ENCODE peak calls at places on chromosomes 4 and X, in six cellular contexts. One of them, this sample, is unnamed.
A peak's percentile ranks its signal among the peaks of the same experiment; 100 is the strongest.

GRCh38 chr4:129968366-129968765 is 872.4 kb downstream of the C4orf33 start:
- DNase-seq in H1: no peak
- DNase-seq in mesenchymal stem cell: no peak
- DNase-seq in H9: no peak
- DNase-seq in trophoblast cell: no peak
- DNase-seq in neuronal stem cell: no peak
- DNase-seq in this sample: no peak

GRCh38 chrX:74133156-74133796 is 170.7 kb upstream of the ZCCHC13 start:
- DNase-seq in neuronal stem cell: peak; percentile 31
- DNase-seq in H9: no peak
- DNase-seq in mesenchymal stem cell: peak; percentile 64
- DNase-seq in H1: no peak
- DNase-seq in trophoblast cell: peak; percentile 90
- DNase-seq in this sample: peak; percentile 80

GRCh38 chr4:88616275-88616996 is 24.2 kb downstream of the HERC3 start:
- DNase-seq in H9: no peak
- DNase-seq in H1: no peak
- DNase-seq in neuronal stem cell: no peak
- DNase-seq in trophoblast cell: peak; percentile 69
- DNase-seq in mesenchymal stem cell: peak; percentile 41
- DNase-seq in this sample: peak; percentile 77

GRCh38 chr4:183987529-183987946 is 82.4 kb downstream of the STOX2 start:
- DNase-seq in trophoblast cell: peak; percentile 92
- DNase-seq in H9: peak; percentile 65
- DNase-seq in mesenchymal stem cell: peak; percentile 97
- DNase-seq in H1: no peak
- DNase-seq in neuronal stem cell: peak; percentile 60
- DNase-seq in this sample: peak; percentile 91

GRCh38 chr4:106273831-106274230 is 42.2 kb downstream of the TBCK start:
- DNase-seq in trophoblast cell: peak; percentile 66
- DNase-seq in H9: no peak
- DNase-seq in mesenchymal stem cell: peak; percentile 10
- DNase-seq in neuronal stem cell: no peak
- DNase-seq in H1: no peak
- DNase-seq in this sample: peak; percentile 22

GRCh38 chr4:32042486-32042885 is 1322.3 kb downstream of the PCDH7 start:
- DNase-seq in H9: no peak
- DNase-seq in mesenchymal stem cell: no peak
- DNase-seq in H1: no peak
- DNase-seq in neuronal stem cell: no peak
- DNase-seq in trophoblast cell: no peak
- DNase-seq in this sample: no peak

GRCh38 chrX:74506310-74507115 is 85.2 kb downstream of the SLC16A2 start:
- DNase-seq in H1: no peak
- DNase-seq in H9: no peak
- DNase-seq in trophoblast cell: no peak
- DNase-seq in mesenchymal stem cell: no peak
- DNase-seq in neuronal stem cell: no peak
- DNase-seq in this sample: no peak

GRCh38 chr4:186859420-186859819 is 135.8 kb upstream of the FAT1 start:
- DNase-seq in trophoblast cell: no peak
- DNase-seq in H1: no peak
- DNase-seq in neuronal stem cell: no peak
- DNase-seq in H9: no peak
- DNase-seq in mesenchymal stem cell: no peak
- DNase-seq in this sample: no peak

GRCh38 chrX:124018031-124018430 is 56.5 kb downstream of the STAG2 start:
- DNase-seq in trophoblast cell: no peak
- DNase-seq in H9: no peak
- DNase-seq in neuronal stem cell: no peak
- DNase-seq in mesenchymal stem cell: peak; percentile 8
- DNase-seq in H1: no peak
- DNase-seq in this sample: peak; percentile 5

GRCh38 chrX:16125520-16126149 is 2.3 kb downstream of the GRPR start:
- DNase-seq in trophoblast cell: no peak
- DNase-seq in mesenchymal stem cell: no peak
- DNase-seq in H1: no peak
- DNase-seq in H9: no peak
- DNase-seq in neuronal stem cell: no peak
- DNase-seq in this sample: no peak

GRCh38 chr4:87574996-87575395 is 33.3 kb upstream of the DSPP start:
- DNase-seq in trophoblast cell: peak; percentile 5
- DNase-seq in neuronal stem cell: no peak
- DNase-seq in H1: no peak
- DNase-seq in mesenchymal stem cell: peak; percentile 3
- DNase-seq in H9: no peak
- DNase-seq in this sample: no peak

GRCh38 chr4:57491388-57491787 is 381.2 kb upstream of the IGFBP7 start:
- DNase-seq in H9: no peak
- DNase-seq in mesenchymal stem cell: no peak
- DNase-seq in neuronal stem cell: no peak
- DNase-seq in H1: no peak
- DNase-seq in trophoblast cell: peak; percentile 17
- DNase-seq in this sample: no peak

GRCh38 chr4:57492479-57492878 is 382.3 kb upstream of the IGFBP7 start:
- DNase-seq in mesenchymal stem cell: no peak
- DNase-seq in H1: no peak
- DNase-seq in H9: no peak
- DNase-seq in neuronal stem cell: no peak
- DNase-seq in trophoblast cell: no peak
- DNase-seq in this sample: no peak

GRCh38 chr4:57490520-57490919 is 380.3 kb upstream of the IGFBP7 start:
- DNase-seq in H9: no peak
- DNase-seq in H1: no peak
- DNase-seq in trophoblast cell: no peak
- DNase-seq in mesenchymal stem cell: no peak
- DNase-seq in neuronal stem cell: no peak
- DNase-seq in this sample: no peak
- H3K14ac ChIP-seq in H9: no peak overlapping the region
- H3K14ac ChIP-seq in H1: no peak overlapping the region
- H3K14ac ChIP-seq in trophoblast cell: no peak overlapping the region
- H3K14ac ChIP-seq in mesenchymal stem cell: no peak overlapping the region
- H3K14ac ChIP-seq in neuronal stem cell: no peak overlapping the region
- H3K14ac ChIP-seq in this sample: no peak overlapping the region

DNA sequence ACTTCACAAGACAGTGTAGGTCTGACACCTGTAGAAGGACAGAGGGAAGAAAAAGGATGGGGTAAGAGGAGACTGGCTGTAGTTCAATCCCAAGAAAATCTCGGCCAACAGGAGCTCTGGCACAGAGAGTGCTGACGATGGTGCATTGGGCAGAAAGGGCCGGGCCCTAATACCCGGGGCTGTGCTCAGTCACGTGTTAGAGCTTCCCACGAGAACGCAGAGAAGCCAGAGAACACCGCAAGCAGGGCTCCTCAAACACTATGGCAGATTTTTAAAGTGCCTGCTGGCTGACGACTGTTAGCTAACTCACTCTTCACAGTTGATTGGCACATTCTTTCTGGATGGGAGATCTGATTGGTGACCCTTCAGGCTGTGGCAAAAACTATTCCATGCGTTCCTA is 35.5 kb downstream of the EREG start:
- DNase-seq in neuronal stem cell: no peak
- DNase-seq in trophoblast cell: peak; percentile 42
- DNase-seq in mesenchymal stem cell: no peak
- DNase-seq in H1: no peak
- DNase-seq in H9: peak; percentile 45
- DNase-seq in this sample: no peak
- H3K14ac ChIP-seq in neuronal stem cell: no peak overlapping the region
- H3K14ac ChIP-seq in trophoblast cell: no peak overlapping the region
- H3K14ac ChIP-seq in mesenchymal stem cell: no peak overlapping the region
- H3K14ac ChIP-seq in H1: no peak overlapping the region
- H3K14ac ChIP-seq in H9: no peak overlapping the region
- H3K14ac ChIP-seq in this sample: no peak overlapping the region

GRCh38 chrX:109928596-109929335 is 74.1 kb upstream of the TMEM164 start:
- DNase-seq in trophoblast cell: no peak
- DNase-seq in neuronal stem cell: no peak
- DNase-seq in mesenchymal stem cell: no peak
- DNase-seq in H1: no peak
- DNase-seq in H9: no peak
- DNase-seq in this sample: no peak
- H3K14ac ChIP-seq in trophoblast cell: no peak overlapping the region
- H3K14ac ChIP-seq in neuronal stem cell: no peak overlapping the region
- H3K14ac ChIP-seq in mesenchymal stem cell: no peak overlapping the region
- H3K14ac ChIP-seq in H1: no peak overlapping the region
- H3K14ac ChIP-seq in H9: no peak overlapping the region
- H3K14ac ChIP-seq in this sample: no peak overlapping the region

GRCh38 chr4:61588621-61589020 is 388.5 kb downstream of the ADGRL3 start:
- DNase-seq in trophoblast cell: no peak
- DNase-seq in H1: no peak
- DNase-seq in neuronal stem cell: no peak
- DNase-seq in mesenchymal stem cell: no peak
- DNase-seq in H9: no peak
- DNase-seq in this sample: no peak
- H3K14ac ChIP-seq in trophoblast cell: no peak overlapping the region
- H3K14ac ChIP-seq in H1: no peak overlapping the region
- H3K14ac ChIP-seq in neuronal stem cell: no peak overlapping the region
- H3K14ac ChIP-seq in mesenchymal stem cell: no peak overlapping the region
- H3K14ac ChIP-seq in H9: no peak overlapping the region
- H3K14ac ChIP-seq in this sample: no peak overlapping the region

DNA sequence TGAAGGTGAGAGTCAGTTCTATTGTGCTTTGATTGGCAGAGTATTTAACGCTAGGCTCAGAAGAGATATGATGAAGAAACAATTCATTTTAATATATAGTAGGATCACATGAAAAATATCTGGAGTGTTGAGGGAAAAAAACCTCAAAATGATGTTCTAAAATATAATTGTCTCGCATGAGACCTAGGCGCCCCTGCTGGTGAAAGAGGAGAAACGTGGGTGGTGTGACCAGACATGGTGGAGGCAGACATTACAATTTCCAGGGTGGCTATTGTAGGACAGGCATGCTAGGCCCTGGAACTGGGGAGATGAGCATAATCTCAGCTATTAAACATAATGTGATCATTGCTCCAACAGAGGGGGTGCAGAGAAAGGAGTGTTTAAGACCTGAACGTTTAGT is 210.0 kb downstream of the HS3ST1 start:
- DNase-seq in H9: no peak
- DNase-seq in neuronal stem cell: no peak
- DNase-seq in trophoblast cell: peak; percentile 34
- DNase-seq in H1: no peak
- DNase-seq in mesenchymal stem cell: no peak
- DNase-seq in this sample: no peak
- H3K14ac ChIP-seq in H9: no peak overlapping the region
- H3K14ac ChIP-seq in neuronal stem cell: no peak overlapping the region
- H3K14ac ChIP-seq in trophoblast cell: no peak overlapping the region
- H3K14ac ChIP-seq in H1: no peak overlapping the region
- H3K14ac ChIP-seq in mesenchymal stem cell: no peak overlapping the region
- H3K14ac ChIP-seq in this sample: no peak overlapping the region

GRCh38 chr4:82219346-82219745 is 154.4 kb downstream of the HNRNPD start:
- DNase-seq in neuronal stem cell: no peak
- DNase-seq in H1: no peak
- DNase-seq in mesenchymal stem cell: no peak
- DNase-seq in trophoblast cell: peak; percentile 30
- DNase-seq in H9: no peak
- DNase-seq in this sample: no peak
- H3K14ac ChIP-seq in neuronal stem cell: no peak overlapping the region
- H3K14ac ChIP-seq in H1: no peak overlapping the region
- H3K14ac ChIP-seq in mesenchymal stem cell: no peak overlapping the region
- H3K14ac ChIP-seq in trophoblast cell: no peak overlapping the region
- H3K14ac ChIP-seq in H9: no peak overlapping the region
- H3K14ac ChIP-seq in this sample: no peak overlapping the region

GRCh38 chr4:18777190-18777589 is 755.6 kb upstream of the LCORL start:
- DNase-seq in neuronal stem cell: no peak
- DNase-seq in trophoblast cell: no peak
- DNase-seq in H1: no peak
- DNase-seq in H9: no peak
- DNase-seq in mesenchymal stem cell: no peak
- DNase-seq in this sample: no peak
- H3K14ac ChIP-seq in neuronal stem cell: no peak overlapping the region
- H3K14ac ChIP-seq in trophoblast cell: no peak overlapping the region
- H3K14ac ChIP-seq in H1: no peak overlapping the region
- H3K14ac ChIP-seq in H9: no peak overlapping the region
- H3K14ac ChIP-seq in mesenchymal stem cell: no peak overlapping the region
- H3K14ac ChIP-seq in this sample: no peak overlapping the region

GRCh38 chr4:21118301-21118700 is 418.0 kb downstream of the PACRGL start:
- DNase-seq in H1: no peak
- DNase-seq in H9: no peak
- DNase-seq in mesenchymal stem cell: no peak
- DNase-seq in trophoblast cell: no peak
- DNase-seq in neuronal stem cell: no peak
- DNase-seq in this sample: no peak

GRCh38 chr4:21113496-21114213 is 413.4 kb downstream of the PACRGL start:
- DNase-seq in H1: no peak
- DNase-seq in H9: no peak
- DNase-seq in trophoblast cell: no peak
- DNase-seq in neuronal stem cell: no peak
- DNase-seq in mesenchymal stem cell: peak; percentile 38
- DNase-seq in this sample: no peak

GRCh38 chr4:21117771-21118170 is 417.5 kb downstream of the PACRGL start:
- DNase-seq in neuronal stem cell: no peak
- DNase-seq in trophoblast cell: no peak
- DNase-seq in mesenchymal stem cell: no peak
- DNase-seq in H1: no peak
- DNase-seq in H9: no peak
- DNase-seq in this sample: no peak
- H3K14ac ChIP-seq in neuronal stem cell: no peak overlapping the region
- H3K14ac ChIP-seq in trophoblast cell: no peak overlapping the region
- H3K14ac ChIP-seq in mesenchymal stem cell: no peak overlapping the region
- H3K14ac ChIP-seq in H1: no peak overlapping the region
- H3K14ac ChIP-seq in H9: no peak overlapping the region
- H3K14ac ChIP-seq in this sample: no peak overlapping the region

This sample was measured in IMR-90.